ENCODE peak calls at places on chromosomes 1 and 21, in five cellular contexts. X is GM23248, W is dorsolateral prefrontal cortex, U is mesendoderm, N is psoas muscle. M is an unnamed sample. For H3K27me3, the result is how much of the 10 kb centered on the place peaks cover.

GRCh38 chr1:30522031-30523004 is 201.1 kb downstream of the MATN1 start:
- DNase-seq in X (peak), W (no peak), U (no peak), N (peak), M (no peak)

GRCh38 chr1:192707978-192708547 is 72.1 kb downstream of the RGS13 start:
- DNase-seq in X (no peak), W (no peak), U (no peak), N (no peak), M (no peak)

GRCh38 chr21:42561742-42562141 is 48.1 kb downstream of the SLC37A1 start:
- DNase-seq in X (no peak), W (no peak), U (no peak), N (no peak), M (no peak)

GRCh38 chr21:42781150-42781980 is 98.0 kb downstream of the WDR4 start:
- DNase-seq in X (peak), W (peak), U (peak), N (no peak), M (no peak)

GRCh38 chr1:151994956-151995355 is 1.3 kb upstream of the S100A10 start:
- DNase-seq in X (peak), W (no peak), U (peak), N (no peak), M (peak)

GRCh38 chr1:233183226-233184020 is 112.1 kb downstream of the PCNX2 start:
- DNase-seq in X (peak), W (no peak), U (peak), N (no peak), M (peak)

GRCh38 chr1:154573168-154573510 is 5.6 kb downstream of the CHRNB2 start:
- DNase-seq in X (no peak), W (no peak), U (no peak), N (no peak), M (no peak)

GRCh38 chr1:153742411-153743142 is 14.7 kb downstream of the INTS3 start:
- DNase-seq in X (peak), W (no peak), U (peak), N (no peak), M (no peak)

GRCh38 chr1:30982937-30983336 is 74.4 kb upstream of the SDC3 start:
- DNase-seq in X (peak), W (no peak), U (no peak), N (no peak), M (no peak)

GRCh38 chr1:8939362-8939995 is 6.2 kb upstream of the CA6 start:
- DNase-seq in X (no peak), W (no peak), U (no peak), N (no peak), M (no peak)

GRCh38 chr1:82399093-82399492 is 598.4 kb downstream of the ADGRL2 start:
- DNase-seq in X (no peak), W (no peak), U (peak), N (no peak), M (peak)

GRCh38 chr1:175267716-175268416 is 75.3 kb upstream of the KIAA0040 start:
- DNase-seq in X (no peak), W (no peak), U (peak), N (peak), M (no peak)

GRCh38 chr1:223056802-223057201 is 86.2 kb downstream of the TLR5 start:
- DNase-seq in X (peak), W (no peak), U (no peak), N (no peak), M (no peak)

GRCh38 chr1:80767711-80768110 is 1033.0 kb upstream of the ADGRL2 start:
- DNase-seq in X (no peak), W (no peak), U (no peak), N (no peak), M (no peak)

GRCh38 chr1:195745170-195746009 is 862.9 kb downstream of the KCNT2 start:
- DNase-seq in X (peak), W (no peak), U (no peak), N (no peak), M (no peak)

GRCh38 chr1:118960567-118961136 is 27.5 kb downstream of the TBX15 start:
- DNase-seq in X (peak), W (no peak), U (no peak), N (peak), M (peak)

GRCh38 chr21:32782698-32783097 is 11.1 kb upstream of the PAXBP1 start:
- DNase-seq in X (peak), W (no peak), U (no peak), N (no peak), M (no peak)

GRCh38 chr1:20080441-20081330 is 10.7 kb downstream of the PLA2G5 start:
- DNase-seq in X (no peak), W (no peak), U (peak), N (no peak), M (no peak)

GRCh38 chr1:169572184-169572583 is 14.1 kb downstream of the F5 start:
- DNase-seq in X (peak), W (no peak), U (peak), N (no peak), M (no peak)

GRCh38 chr1:77016371-77016770 is 149.1 kb downstream of the ST6GALNAC5 start:
- DNase-seq in X (no peak), W (no peak), U (no peak), N (no peak), M (no peak)

GRCh38 chr1:211610779-211611556 is 32.0 kb upstream of the SLC30A1 start:
- DNase-seq in X (peak), W (peak), U (no peak), N (no peak), M (no peak)

GRCh38 chr1:189962171-189962570 is 515.5 kb downstream of the BRINP3 start:
- DNase-seq in X (peak), W (no peak), U (no peak), N (no peak), M (no peak)

GRCh38 chr1:196933531-196934189 is 9.9 kb upstream of the CFHR2 start:
- DNase-seq in X (no peak), W (no peak), U (no peak), N (peak), M (no peak)

GRCh38 chr1:215003686-215004085 is 78.9 kb upstream of the KCNK2 start:
- DNase-seq in X (no peak), W (no peak), U (peak), N (no peak), M (no peak)

GRCh38 chr1:183881387-183882084 is 76.6 kb downstream of the RGL1 start:
- DNase-seq in X (peak), W (peak), U (peak), N (peak), M (peak)

GRCh38 chr1:220889333-220889732 is 10.1 kb downstream of the HLX start:
- DNase-seq in X (no peak), W (no peak), U (no peak), N (no peak), M (no peak)

DNA sequence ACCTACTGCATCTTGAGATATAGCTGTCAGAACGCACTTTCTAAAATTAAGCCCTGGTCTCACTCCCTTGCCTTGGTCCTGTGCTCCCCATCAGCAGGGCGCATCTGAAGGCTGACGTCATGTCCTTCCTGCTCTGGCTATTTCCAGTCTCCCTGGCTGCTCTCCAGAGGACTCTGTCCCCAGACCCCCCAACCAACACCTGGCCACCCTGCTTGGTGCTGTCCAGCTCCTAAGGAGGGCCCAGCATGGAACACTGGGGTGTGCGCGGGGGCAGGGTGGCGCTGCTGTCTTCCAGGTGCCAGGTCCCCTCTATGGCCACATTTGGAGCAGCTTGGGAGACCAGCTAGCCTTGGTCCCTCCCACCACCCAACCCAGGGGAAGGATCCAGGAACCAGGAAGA is 8.3 kb downstream of the TNNT2 start:
- DNase-seq in X (no peak), W (no peak), U (no peak), N (no peak), M (no peak)
- H3K27ac ChIP-seq in X (no peak), W (no peak), U (no peak), N (no peak), M (no peak)

GRCh38 chr1:114155756-114156155 is 2.1 kb upstream of the SYT6 start:
- DNase-seq in X (no peak), W (no peak), U (no peak), N (no peak), M (no peak)
- H3K27me3 ChIP-seq in X (half or more), W (under half), U (under half), N (half or more), M (half or more)

GRCh38 chr1:45864765-45865164 is 61.4 kb downstream of the MAST2 start:
- DNase-seq in X (peak), W (no peak), U (no peak), N (no peak), M (no peak)
- H3K4me3 ChIP-seq in X (peak), W (peak), U (no peak), N (peak), M (peak)

GRCh38 chr21:46371204-46372013 is 47.5 kb downstream of the PCNT start:
- DNase-seq in X (no peak), W (no peak), U (no peak), N (peak), M (no peak)
- H3K27ac ChIP-seq in X (no peak), W (no peak), U (no peak), N (no peak), M (no peak)